ENCODE peak calls at places on chromosomes 1 and 21, in four cellular contexts. B, N, C and R are unnamed samples.

GRCh38 chr1:43373034-43373940 is 5.5 kb upstream of the ELOVL1 start:
- DNase-seq in B (no peak), N (no peak), C (no peak), R (no peak)

GRCh38 chr1:77100870-77101269 is 118.4 kb downstream of the PIGK start:
- DNase-seq in B (no peak), N (no peak), C (no peak), R (no peak)

GRCh38 chr1:107141491-107142369 is 891 bp downstream of the NTNG1 start:
- DNase-seq in B (no peak), N (no peak), C (no peak), R (peak; percentile 68)

GRCh38 chr1:67945733-67946374 is 104.6 kb downstream of the DIRAS3 start:
- DNase-seq in B (no peak), N (no peak), C (peak; percentile 57), R (no peak)

GRCh38 chr1:2330511-2331199 is 60.7 kb downstream of the MORN1 start:
- DNase-seq in B (no peak), N (no peak), C (no peak), R (no peak)

GRCh38 chr21:43865471-43866181 is 603 bp downstream of the AGPAT3 start:
- DNase-seq in B (peak; percentile 70), N (peak; percentile 47), C (no peak), R (no peak)

GRCh38 chr1:211327341-211327921 is 798 bp downstream of the TRAF5 start:
- DNase-seq in B (peak; percentile 47), N (peak; percentile 52), C (no peak), R (no peak)

GRCh38 chr1:181490276-181490675 is 7.0 kb downstream of the CACNA1E start:
- DNase-seq in B (no peak), N (no peak), C (no peak), R (no peak)

GRCh38 chr1:27538793-27539192 is 48.8 kb upstream of the WASF2 start:
- DNase-seq in B (no peak), N (no peak), C (no peak), R (no peak)

GRCh38 chr21:39634507-39634906 is 21.8 kb downstream of the B3GALT5 start:
- DNase-seq in B (no peak), N (no peak), C (no peak), R (no peak)

GRCh38 chr1:7427066-7427465 is 344.0 kb upstream of the VAMP3 start:
- DNase-seq in B (no peak), N (no peak), C (no peak), R (no peak)

GRCh38 chr1:153577138-153577537 is 11.5 kb upstream of the S100A2 start:
- DNase-seq in B (no peak), N (no peak), C (no peak), R (no peak)

GRCh38 chr1:14850563-14850962 is 252.1 kb downstream of the KAZN start:
- DNase-seq in B (no peak), N (no peak), C (no peak), R (no peak)

GRCh38 chr1:26839339-26839722 is 12.8 kb downstream of the ZDHHC18 start:
- DNase-seq in B (no peak), N (no peak), C (no peak), R (no peak)

GRCh38 chr21:46120301-46121285 is 22.7 kb downstream of the COL6A2 start:
- DNase-seq in B (no peak), N (peak; percentile 8), C (no peak), R (no peak)

GRCh38 chr1:236141447-236142357 is 637 bp upstream of the GPR137B start:
- DNase-seq in B (no peak), N (no peak), C (peak; percentile 45), R (peak; percentile 19)

GRCh38 chr1:55605155-55605554 is 390.0 kb upstream of the USP24 start:
- DNase-seq in B (no peak), N (no peak), C (no peak), R (no peak)

GRCh38 chr1:36142121-36142520 is 7.2 kb downstream of the TRAPPC3 start:
- DNase-seq in B (no peak), N (no peak), C (no peak), R (peak; percentile 75)

GRCh38 chr1:89842547-89843278 is 21.9 kb downstream of the LRRC8D start:
- DNase-seq in B (no peak), N (no peak), C (no peak), R (peak; percentile 66)

GRCh38 chr1:232767381-232768074 is 37.7 kb upstream of the MAP10 start:
- DNase-seq in B (no peak), N (no peak), C (no peak), R (peak; percentile 12)

GRCh38 chr1:8211620-8212442 is 106.1 kb upstream of the SLC45A1 start:
- DNase-seq in B (peak; percentile 24), N (no peak), C (no peak), R (no peak)

GRCh38 chr1:172742599-172743500 is 83.9 kb downstream of the FASLG start:
- DNase-seq in B (no peak), N (no peak), C (no peak), R (no peak)

GRCh38 chr1:154174654-154175053 is 17.2 kb downstream of the TPM3 start:
- DNase-seq in B (no peak), N (no peak), C (no peak), R (no peak)

GRCh38 chr1:53339736-53340385 is 12.0 kb upstream of the LRP8 start:
- DNase-seq in B (peak; percentile 11), N (no peak), C (no peak), R (no peak)

GRCh38 chr21:46148106-46148505 is 7.3 kb downstream of the FTCD start:
- DNase-seq in B (no peak), N (no peak), C (no peak), R (no peak)

GRCh38 chr1:37875833-37876232 is 16.4 kb upstream of the MTF1 start:
- DNase-seq in B (no peak), N (no peak), C (no peak), R (no peak)